ENCODE peak calls at places on chromosomes 6 and 20, in seven cellular contexts. One of them, this sample, is unnamed.

GRCh38 chr20:43825635-43826034 is 89.0 kb upstream of the TOX2 start:
- DNase-seq in HL-60: no peak
- DNase-seq in GM23338: no peak
- DNase-seq in GM12878: peak; percentile 40
- DNase-seq in A549: no peak
- DNase-seq in HCT116: no peak
- DNase-seq in K562: no peak
- DNase-seq in this sample: no peak

GRCh38 chr20:62825288-62825993 is 8.6 kb downstream of the COL9A3 start:
- DNase-seq in A549: no peak
- DNase-seq in GM23338: no peak
- DNase-seq in HL-60: no peak
- DNase-seq in GM12878: no peak
- DNase-seq in K562: no peak
- DNase-seq in HCT116: no peak
- DNase-seq in this sample: no peak

GRCh38 chr6:130390890-130391289 is 25.1 kb downstream of the TMEM200A start:
- DNase-seq in GM23338: no peak
- DNase-seq in HCT116: no peak
- DNase-seq in GM12878: no peak
- DNase-seq in HL-60: no peak
- DNase-seq in K562: no peak
- DNase-seq in A549: no peak
- DNase-seq in this sample: no peak

GRCh38 chr20:1656844-1657243 is 735 bp downstream of the SIRPG start:
- DNase-seq in A549: no peak
- DNase-seq in HL-60: no peak
- DNase-seq in K562: no peak
- DNase-seq in GM23338: no peak
- DNase-seq in GM12878: no peak
- DNase-seq in HCT116: no peak
- DNase-seq in this sample: no peak

GRCh38 chr6:165662041-165662491 is 975 bp downstream of the PDE10A start:
- DNase-seq in K562: no peak
- DNase-seq in A549: peak; percentile 48
- DNase-seq in HCT116: no peak
- DNase-seq in HL-60: no peak
- DNase-seq in GM12878: no peak
- DNase-seq in GM23338: peak; percentile 53
- DNase-seq in this sample: no peak

GRCh38 chr6:32047084-32047478 is 8.9 kb downstream of the CYP21A2 start:
- DNase-seq in GM23338: no peak
- DNase-seq in K562: peak; percentile 50
- DNase-seq in GM12878: no peak
- DNase-seq in A549: no peak
- DNase-seq in HCT116: peak; percentile 21
- DNase-seq in HL-60: no peak
- DNase-seq in this sample: no peak

GRCh38 chr6:96075826-96076225 is 60.1 kb downstream of the FUT9 start:
- DNase-seq in GM12878: no peak
- DNase-seq in HL-60: no peak
- DNase-seq in A549: no peak
- DNase-seq in HCT116: no peak
- DNase-seq in GM23338: no peak
- DNase-seq in K562: no peak
- DNase-seq in this sample: no peak

GRCh38 chr6:121897337-121897760 is 461.9 kb downstream of the GJA1 start:
- DNase-seq in GM23338: peak; percentile 7
- DNase-seq in HL-60: no peak
- DNase-seq in GM12878: no peak
- DNase-seq in K562: no peak
- DNase-seq in HCT116: no peak
- DNase-seq in A549: no peak
- DNase-seq in this sample: no peak

GRCh38 chr6:4774715-4775590 is 1.3 kb upstream of the CDYL start:
- DNase-seq in GM23338: peak; percentile 61
- DNase-seq in HL-60: no peak
- DNase-seq in A549: no peak
- DNase-seq in K562: no peak
- DNase-seq in HCT116: no peak
- DNase-seq in GM12878: no peak
- DNase-seq in this sample: no peak

GRCh38 chr6:12403201-12403826 is 113.2 kb downstream of the EDN1 start:
- DNase-seq in A549: peak; percentile 36
- DNase-seq in K562: no peak
- DNase-seq in HCT116: no peak
- DNase-seq in GM12878: no peak
- DNase-seq in HL-60: no peak
- DNase-seq in GM23338: no peak
- DNase-seq in this sample: peak; percentile 24

GRCh38 chr6:118551063-118551672 is 3.1 kb downstream of the PLN start:
- DNase-seq in K562: peak; percentile 59
- DNase-seq in HCT116: peak; percentile 37
- DNase-seq in GM12878: no peak
- DNase-seq in HL-60: no peak
- DNase-seq in GM23338: peak; percentile 67
- DNase-seq in A549: peak; percentile 17
- DNase-seq in this sample: peak; percentile 30

GRCh38 chr6:86016567-86016966 is 373.9 kb upstream of the SYNCRIP start:
- DNase-seq in HL-60: no peak
- DNase-seq in A549: no peak
- DNase-seq in HCT116: no peak
- DNase-seq in GM12878: no peak
- DNase-seq in GM23338: no peak
- DNase-seq in K562: no peak
- DNase-seq in this sample: no peak

GRCh38 chr6:148323344-148323743 is 19.3 kb upstream of the SASH1 start:
- DNase-seq in K562: no peak
- DNase-seq in HL-60: no peak
- DNase-seq in GM12878: no peak
- DNase-seq in GM23338: no peak
- DNase-seq in A549: no peak
- DNase-seq in HCT116: no peak
- DNase-seq in this sample: no peak

GRCh38 chr6:159654483-159655098 is 38.5 kb downstream of the SOD2 start:
- DNase-seq in GM12878: peak; percentile 12
- DNase-seq in A549: peak; percentile 11
- DNase-seq in HCT116: peak; percentile 41
- DNase-seq in K562: peak; percentile 66
- DNase-seq in GM23338: peak; percentile 87
- DNase-seq in HL-60: no peak
- DNase-seq in this sample: peak; percentile 13

GRCh38 chr6:100228437-100229424 is 234.7 kb upstream of the MCHR2 start:
- DNase-seq in GM23338: peak; percentile 86
- DNase-seq in A549: peak; percentile 51
- DNase-seq in HL-60: no peak
- DNase-seq in K562: peak; percentile 93
- DNase-seq in HCT116: peak; percentile 69
- DNase-seq in GM12878: peak; percentile 37
- DNase-seq in this sample: peak; percentile 51

GRCh38 chr6:88916615-88917198 is 46.7 kb downstream of the RNGTT start:
- DNase-seq in A549: no peak
- DNase-seq in HCT116: no peak
- DNase-seq in HL-60: no peak
- DNase-seq in GM12878: no peak
- DNase-seq in GM23338: no peak
- DNase-seq in K562: peak; percentile 10
- DNase-seq in this sample: no peak

GRCh38 chr6:1336246-1336843 is 24.4 kb downstream of the FOXQ1 start:
- DNase-seq in HL-60: no peak
- DNase-seq in A549: no peak
- DNase-seq in GM23338: peak; percentile 66
- DNase-seq in K562: peak; percentile 22
- DNase-seq in GM12878: no peak
- DNase-seq in HCT116: peak; percentile 70
- DNase-seq in this sample: no peak

GRCh38 chr6:54491431-54491830 is 183.2 kb downstream of the TINAG start:
- DNase-seq in HL-60: no peak
- DNase-seq in GM12878: no peak
- DNase-seq in GM23338: no peak
- DNase-seq in K562: no peak
- DNase-seq in A549: no peak
- DNase-seq in HCT116: no peak
- DNase-seq in this sample: no peak

GRCh38 chr6:170205126-170205525 is 85.8 kb downstream of the DLL1 start:
- DNase-seq in GM12878: no peak
- DNase-seq in HCT116: no peak
- DNase-seq in K562: no peak
- DNase-seq in A549: no peak
- DNase-seq in HL-60: no peak
- DNase-seq in GM23338: no peak
- DNase-seq in this sample: no peak

GRCh38 chr20:25574411-25574810 is 10.9 kb downstream of the NINL start:
- DNase-seq in K562: peak; percentile 23
- DNase-seq in A549: no peak
- DNase-seq in HCT116: no peak
- DNase-seq in GM12878: no peak
- DNase-seq in HL-60: peak; percentile 3
- DNase-seq in GM23338: no peak
- DNase-seq in this sample: no peak

GRCh38 chr20:3923818-3924217 is 34.6 kb downstream of the PANK2 start:
- DNase-seq in GM12878: no peak
- DNase-seq in K562: no peak
- DNase-seq in GM23338: no peak
- DNase-seq in HL-60: no peak
- DNase-seq in A549: no peak
- DNase-seq in HCT116: no peak
- DNase-seq in this sample: no peak

GRCh38 chr6:35047265-35048011 is 93.7 kb downstream of the TCP11 start:
- DNase-seq in A549: no peak
- DNase-seq in GM23338: no peak
- DNase-seq in GM12878: no peak
- DNase-seq in HCT116: no peak
- DNase-seq in K562: no peak
- DNase-seq in HL-60: peak; percentile 66
- DNase-seq in this sample: no peak

GRCh38 chr20:44593721-44594120 is 11.3 kb downstream of the PKIG start:
- DNase-seq in HL-60: no peak
- DNase-seq in GM23338: no peak
- DNase-seq in GM12878: no peak
- DNase-seq in A549: no peak
- DNase-seq in K562: no peak
- DNase-seq in HCT116: no peak
- DNase-seq in this sample: no peak

DNA sequence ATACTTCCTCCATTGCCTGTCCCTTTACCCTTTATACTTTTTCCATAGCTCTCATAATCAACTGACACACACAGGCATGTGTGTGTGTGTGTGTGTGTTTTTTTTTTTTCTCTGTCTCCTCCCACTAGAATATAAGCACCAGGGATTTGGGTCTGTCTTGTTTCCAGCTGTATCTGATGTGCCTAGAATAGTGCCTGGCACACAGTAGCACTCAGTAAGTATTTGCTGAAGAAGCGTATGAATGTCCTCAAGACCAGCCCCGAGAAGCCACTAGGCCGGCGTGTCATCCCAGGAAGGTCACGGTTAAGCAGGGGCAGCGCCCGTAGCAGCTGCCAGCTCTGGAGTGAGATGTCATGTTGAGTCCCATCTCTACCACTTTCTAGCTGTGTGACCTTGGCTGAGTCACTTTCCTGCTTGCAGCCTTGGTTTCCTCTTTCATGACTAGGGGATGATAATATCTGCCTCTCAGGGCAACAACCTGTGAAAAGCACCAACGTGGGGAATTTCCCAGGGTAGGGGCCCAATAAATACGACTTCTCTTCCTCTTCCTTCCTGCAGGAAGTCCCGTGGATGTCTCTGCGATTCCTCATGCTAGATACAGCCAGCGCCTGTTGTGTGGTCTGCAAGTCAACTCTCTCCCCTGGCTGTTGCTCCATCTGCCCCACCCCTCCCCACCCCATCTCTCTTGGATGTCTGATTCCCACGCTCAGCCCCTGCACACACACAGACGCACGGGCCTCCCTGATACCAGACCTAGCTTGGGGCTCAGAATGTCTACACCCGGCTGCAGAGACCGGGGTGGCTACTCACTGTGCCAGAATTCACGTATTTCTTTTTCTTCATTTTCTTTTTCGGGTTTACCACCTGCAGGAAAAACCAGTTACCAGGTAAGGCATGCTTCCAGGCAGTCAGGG is 58.1 kb downstream of the RAB44 start:
- DNase-seq in HL-60: peak; percentile 73
- DNase-seq in K562: peak; percentile 49
- DNase-seq in HCT116: no peak
- DNase-seq in GM23338: no peak
- DNase-seq in GM12878: peak; percentile 91
- DNase-seq in A549: no peak
- DNase-seq in this sample: no peak
- H3K27ac ChIP-seq in HL-60: no peak overlapping the region
- H3K27ac ChIP-seq in K562: no peak overlapping the region
- H3K27ac ChIP-seq in HCT116: no peak overlapping the region
- H3K27ac ChIP-seq in GM23338: no peak overlapping the region
- H3K27ac ChIP-seq in GM12878: peak overlapping the region; percentile 80
- H3K27ac ChIP-seq in A549: no peak overlapping the region
- H3K27ac ChIP-seq in this sample: no peak overlapping the region

GRCh38 chr6:111683126-111683525 is 77.4 kb upstream of the TRAF3IP2 start:
- DNase-seq in HL-60: no peak
- DNase-seq in GM23338: no peak
- DNase-seq in A549: no peak
- DNase-seq in HCT116: no peak
- DNase-seq in GM12878: no peak
- DNase-seq in K562: no peak
- DNase-seq in this sample: no peak
- TF ChIP-seq REST in HL-60: no peak
- TF ChIP-seq REST in GM23338: no peak
- TF ChIP-seq REST in A549: no peak
- TF ChIP-seq REST in HCT116: no peak
- TF ChIP-seq REST in GM12878: no peak
- TF ChIP-seq REST in K562: no peak
- TF ChIP-seq REST in this sample: no peak

GRCh38 chr6:87730310-87730709 is 28.3 kb upstream of the AKIRIN2 start:
- DNase-seq in HL-60: no peak
- DNase-seq in HCT116: no peak
- DNase-seq in GM12878: no peak
- DNase-seq in A549: no peak
- DNase-seq in GM23338: no peak
- DNase-seq in K562: no peak
- DNase-seq in this sample: no peak
- H3K27ac ChIP-seq in HL-60: no peak overlapping the region
- H3K27ac ChIP-seq in HCT116: no peak overlapping the region
- H3K27ac ChIP-seq in GM12878: peak overlapping the region; percentile 79
- H3K27ac ChIP-seq in A549: peak overlapping the region; percentile 86
- H3K27ac ChIP-seq in GM23338: no peak overlapping the region
- H3K27ac ChIP-seq in K562: no peak overlapping the region
- H3K27ac ChIP-seq in this sample: no peak overlapping the region

GRCh38 chr6:132298344-132298949 is 102.8 kb downstream of the MOXD1 start:
- DNase-seq in K562: peak; percentile 47
- DNase-seq in GM12878: no peak
- DNase-seq in HCT116: peak; percentile 36
- DNase-seq in HL-60: no peak
- DNase-seq in A549: peak; percentile 11
- DNase-seq in GM23338: peak; percentile 84
- DNase-seq in this sample: peak; percentile 18
- TF ChIP-seq REST in K562: no peak
- TF ChIP-seq REST in GM12878: no peak
- TF ChIP-seq REST in HCT116: no peak
- TF ChIP-seq REST in HL-60: no peak
- TF ChIP-seq REST in A549: no peak
- TF ChIP-seq REST in GM23338: no peak
- TF ChIP-seq REST in this sample: no peak

This sample was measured in Panc1.